ENCODE peak calls at places on chromosomes 11 and 22, in seven cellular contexts. A is NCI-H146; N is activated CD4-positive, alpha-beta T cell treated with anti-CD3 and anti-CD28 coated beads, Interleukin-2, amount 10 ng/mL, durations not matched to agents 7 days and 5 days; F is NCI-H1436 treated with DMSO at 0.1 percent for 48 hours; G is DMS 273 treated with DMSO at 0.1 percent for 48 hours; M is T follicular helper cell; O is NCI-H1694 treated with DMSO at 0.1 percent for 48 hours. J is an unnamed sample.

GRCh38 chr11:101993172-101993571 is 54.1 kb upstream of the CFAP300 start:
- DNase-seq in A (no peak), N (no peak), F (no peak), G (no peak), M (no peak), O (no peak), J (no peak)

GRCh38 chr11:45234306-45235006 is 51.7 kb downstream of the SYT13 start:
- DNase-seq in A (no peak), N (no peak), F (no peak), G (no peak), M (no peak), O (no peak), J (no peak)

GRCh38 chr11:4957396-4957795 is 1.9 kb upstream of the OR51A2 start:
- DNase-seq in A (no peak), N (no peak), F (no peak), G (no peak), M (no peak), O (no peak), J (no peak)

GRCh38 chr22:48358886-48359612 is 1468.6 kb downstream of the BRD1 start:
- DNase-seq in A (no peak), N (no peak), F (no peak), G (no peak), M (no peak), O (peak), J (no peak)

GRCh38 chr11:98964146-98964545 is 56.6 kb upstream of the CNTN5 start:
- DNase-seq in A (no peak), N (no peak), F (no peak), G (no peak), M (no peak), O (no peak), J (no peak)

GRCh38 chr11:36469063-36469462 is 41.0 kb downstream of the TRAF6 start:
- DNase-seq in A (no peak), N (no peak), F (no peak), G (no peak), M (no peak), O (no peak), J (no peak)

GRCh38 chr22:48795664-48796063 is 1032.0 kb downstream of the BRD1 start:
- DNase-seq in A (no peak), N (no peak), F (no peak), G (no peak), M (no peak), O (no peak), J (no peak)

GRCh38 chr11:132535830-132536229 is 996.5 kb downstream of the OPCML start:
- DNase-seq in A (peak), N (no peak), F (no peak), G (no peak), M (no peak), O (no peak), J (no peak)

GRCh38 chr11:66230978-66231377 is 37.5 kb upstream of the RAB1B start:
- DNase-seq in A (no peak), N (no peak), F (no peak), G (no peak), M (no peak), O (no peak), J (no peak)

GRCh38 chr22:17121235-17122195 is at the start of gene TMEM121B:
- DNase-seq in A (peak), N (no peak), F (peak), G (peak), M (no peak), O (peak), J (no peak)

GRCh38 chr11:111727431-111727830 is 38.8 kb downstream of the PPP2R1B start:
- DNase-seq in A (no peak), N (no peak), F (no peak), G (no peak), M (no peak), O (no peak), J (no peak)

GRCh38 chr11:59545179-59546020 is 34.1 kb downstream of the OR4D9 start:
- DNase-seq in A (no peak), N (no peak), F (no peak), G (no peak), M (no peak), O (no peak), J (no peak)

GRCh38 chr11:2677127-2677526 is 22.7 kb downstream of the KCNQ1OT1 start:
- DNase-seq in A (peak), N (no peak), F (no peak), G (no peak), M (no peak), O (no peak), J (no peak)

GRCh38 chr11:94151903-94152677 is 23.4 kb downstream of the PANX1 start:
- DNase-seq in A (no peak), N (no peak), F (no peak), G (no peak), M (no peak), O (no peak), J (no peak)

GRCh38 chr11:112837162-112837826 is 123.9 kb upstream of the NCAM1 start:
- DNase-seq in A (peak), N (no peak), F (no peak), G (no peak), M (no peak), O (no peak), J (no peak)

GRCh38 chr22:23399367-23400285 is 180.5 kb downstream of the IGLL1 start:
- DNase-seq in A (no peak), N (no peak), F (no peak), G (no peak), M (no peak), O (no peak), J (no peak)

GRCh38 chr11:2748061-2748813 is 48.4 kb upstream of the KCNQ1OT1 start:
- DNase-seq in A (no peak), N (no peak), F (no peak), G (no peak), M (no peak), O (no peak), J (no peak)

GRCh38 chr11:13962562-13963168 is at the start of gene SPON1:
- DNase-seq in A (no peak), N (peak), F (no peak), G (no peak), M (peak), O (no peak), J (no peak)

GRCh38 chr22:19429950-19430889 is 1.3 kb downstream of the HIRA start:
- DNase-seq in A (no peak), N (peak), F (no peak), G (no peak), M (peak), O (no peak), J (peak)

GRCh38 chr11:104067534-104067933 is 31.1 kb downstream of the DDI1 start:
- DNase-seq in A (no peak), N (no peak), F (no peak), G (no peak), M (no peak), O (no peak), J (no peak)

GRCh38 chr11:225734-226453 is 10.2 kb downstream of the SIRT3 start:
- DNase-seq in A (no peak), N (no peak), F (no peak), G (no peak), M (no peak), O (no peak), J (no peak)

GRCh38 chr11:125351045-125351867 is 144.8 kb downstream of the FEZ1 start:
- DNase-seq in A (no peak), N (no peak), F (no peak), G (no peak), M (no peak), O (no peak), J (no peak)

GRCh38 chr11:128323381-128323780 is 264.0 kb downstream of the ETS1 start:
- DNase-seq in A (peak), N (peak), F (no peak), G (no peak), M (no peak), O (no peak), J (peak)

GRCh38 chr11:110830344-110831141 is 118.3 kb upstream of the ARHGAP20 start:
- DNase-seq in A (no peak), N (no peak), F (no peak), G (no peak), M (no peak), O (no peak), J (no peak)

GRCh38 chr11:86106916-86107315 is 38.0 kb upstream of the PICALM start:
- DNase-seq in A (no peak), N (no peak), F (no peak), G (no peak), M (no peak), O (no peak), J (no peak)

GRCh38 chr11:78037056-78037455 is 14.0 kb upstream of the KCTD14 start:
- DNase-seq in A (peak), N (no peak), F (no peak), G (no peak), M (no peak), O (no peak), J (no peak)

GRCh38 chr11:62513651-62514050 is 33.0 kb downstream of the AHNAK start:
- DNase-seq in A (no peak), N (no peak), F (no peak), G (no peak), M (no peak), O (no peak), J (no peak)

GRCh38 chr11:64724863-64725535 is 2.0 kb upstream of the NRXN2 start:
- DNase-seq in A (no peak), N (no peak), F (no peak), G (no peak), M (no peak), O (no peak), J (no peak)

GRCh38 chr11:84465040-84465439 is 1162.1 kb downstream of the DLG2 start:
- DNase-seq in A (peak), N (no peak), F (no peak), G (peak), M (no peak), O (no peak), J (no peak)

GRCh38 chr11:19714387-19715363 is 2.0 kb downstream of the NAV2 start:
- DNase-seq in A (peak), N (no peak), F (no peak), G (no peak), M (no peak), O (peak), J (no peak)

GRCh38 chr22:39207141-39208012 is 37.4 kb downstream of the PDGFB start:
- DNase-seq in A (peak), N (no peak), F (no peak), G (no peak), M (no peak), O (no peak), J (no peak)

GRCh38 chr11:88301478-88302140 is 35.9 kb downstream of the CTSC start:
- DNase-seq in A (no peak), N (no peak), F (no peak), G (no peak), M (no peak), O (no peak), J (no peak)

GRCh38 chr11:85712953-85713352 is 27.0 kb upstream of the CCDC89 start:
- DNase-seq in A (no peak), N (no peak), F (no peak), G (no peak), M (no peak), O (no peak), J (no peak)

GRCh38 chr11:77589521-77590193 is at the start of gene AQP11:
- DNase-seq in A (peak), N (peak), F (no peak), G (peak), M (no peak), O (peak), J (peak)

GRCh38 chr22:40128989-40129388 is 48.7 kb upstream of the TNRC6B start:
- DNase-seq in A (no peak), N (peak), F (no peak), G (no peak), M (no peak), O (no peak), J (peak)

J was measured in MM.1S.